ENCODE peak calls at places on chromosomes 3 and 15, in ten cellular contexts. N is PC-9, D is fibroblast of lung, Y is neural progenitor cell, M is DND-41, W is astrocyte, T is K562, V is MM.1S, C is GM12878, Q is HCT116. P is an unnamed sample. For H3K9me3, the result is how much of the 10 kb centered on the place peaks cover.

GRCh38 chr3:155791190-155791589 is 14.9 kb downstream of the C3orf33 start:
- DNase-seq in W (no peak), D (peak), T (peak), C (no peak), Q (no peak), V (no peak), Y (no peak), N (no peak), M (no peak), P (peak)

GRCh38 chr3:188122571-188123169 is 31.3 kb upstream of the LPP start:
- DNase-seq in T (no peak), Y (no peak), Q (no peak), M (no peak), W (no peak), N (no peak), D (peak), V (peak), C (no peak), P (no peak)

GRCh38 chr3:142577701-142578308 is 728 bp downstream of the ATR start:
- DNase-seq in T (peak), D (peak), V (no peak), Y (no peak), M (no peak), N (no peak), Q (no peak), W (peak), C (no peak), P (peak)

GRCh38 chr15:80732148-80732547 is 37.0 kb downstream of the ABHD17C start:
- DNase-seq in D (no peak), V (no peak), M (no peak), N (no peak), W (no peak), Y (no peak), C (no peak), Q (no peak), T (no peak), P (no peak)

GRCh38 chr3:30637310-30638227 is 31.2 kb downstream of the TGFBR2 start:
- DNase-seq in M (no peak), Q (no peak), D (no peak), V (no peak), N (no peak), T (no peak), C (no peak), Y (no peak), W (no peak), P (no peak)

GRCh38 chr3:191721983-191722382 is 261.0 kb downstream of the PYDC2 start:
- DNase-seq in V (no peak), N (no peak), C (no peak), W (peak), Y (no peak), M (no peak), Q (no peak), T (no peak), D (no peak), P (no peak)

GRCh38 chr3:59451800-59452741 is 402.2 kb upstream of the CFAP20DC start:
- DNase-seq in V (no peak), M (peak), Q (no peak), W (no peak), D (no peak), T (no peak), Y (no peak), N (no peak), C (no peak), P (no peak)

GRCh38 chr15:78804391-78804792 is 6.9 kb downstream of the ADAMTS7 start:
- DNase-seq in V (no peak), N (no peak), W (no peak), M (no peak), Q (no peak), C (no peak), Y (peak), T (no peak), D (no peak), P (peak)

GRCh38 chr3:120568198-120568523 is 28.0 kb upstream of the NDUFB4 start:
- DNase-seq in V (no peak), N (no peak), D (no peak), Y (no peak), M (no peak), Q (no peak), T (no peak), W (no peak), C (no peak), P (no peak)

GRCh38 chr3:78988324-78988723 is 779.5 kb downstream of the ROBO1 start:
- DNase-seq in D (peak), V (no peak), C (no peak), Y (no peak), N (no peak), Q (no peak), M (no peak), T (no peak), W (no peak), P (peak)

GRCh38 chr3:52322466-52322865 is 6.3 kb downstream of the DNAH1 start:
- DNase-seq in D (no peak), W (no peak), M (no peak), T (peak), Y (no peak), V (no peak), N (no peak), Q (no peak), C (no peak), P (no peak)

GRCh38 chr15:37098468-37099320 is 1.7 kb downstream of the MEIS2 start:
- DNase-seq in Q (no peak), Y (peak), V (peak), D (peak), W (no peak), M (no peak), N (no peak), T (peak), C (no peak), P (peak)

GRCh38 chr15:31352911-31353811 is 26.5 kb downstream of the KLF13 start:
- DNase-seq in D (peak), W (peak), C (peak), Q (no peak), T (no peak), V (peak), N (no peak), M (peak), Y (no peak), P (peak)

GRCh38 chr3:149245738-149246451 is 24.3 kb upstream of the CP start:
- DNase-seq in V (peak), N (peak), M (no peak), C (peak), W (peak), Y (no peak), Q (no peak), T (no peak), D (peak), P (no peak)

GRCh38 chr3:25696019-25696418 is 31.3 kb upstream of the TOP2B start:
- DNase-seq in Y (no peak), T (no peak), C (no peak), W (no peak), Q (no peak), N (no peak), M (no peak), V (no peak), D (no peak), P (no peak)

GRCh38 chr15:31367730-31368344 is 41.2 kb downstream of the KLF13 start:
- DNase-seq in V (peak), D (no peak), M (no peak), T (no peak), N (no peak), C (no peak), Q (no peak), W (no peak), Y (no peak), P (no peak)

GRCh38 chr3:128568602-128569490 is 75.8 kb upstream of the GATA2 start:
- DNase-seq in D (no peak), M (no peak), N (no peak), T (no peak), W (no peak), C (no peak), Q (no peak), Y (no peak), V (no peak), P (peak)

GRCh38 chr3:30548605-30549004 is 57.8 kb upstream of the TGFBR2 start:
- DNase-seq in Q (no peak), M (peak), V (no peak), Y (no peak), N (no peak), C (no peak), T (peak), W (no peak), D (no peak), P (peak)

GRCh38 chr3:52704611-52705437 is 767 bp downstream of the GLT8D1 start:
- DNase-seq in Y (peak), M (peak), W (peak), C (no peak), T (peak), Q (no peak), V (peak), N (peak), D (peak), P (peak)

GRCh38 chr15:29968099-29968892 is 114.5 kb upstream of the GOLGA8J start:
- DNase-seq in Q (no peak), T (no peak), W (peak), C (no peak), D (no peak), V (no peak), M (no peak), Y (peak), N (no peak), P (no peak)

GRCh38 chr15:84654689-84655453 is 788 bp upstream of the WDR73 start:
- DNase-seq in Y (peak), Q (peak), C (no peak), T (peak), N (peak), M (peak), W (peak), V (peak), D (peak), P (peak)

GRCh38 chr3:187744169-187745151 is 808 bp downstream of the BCL6 start:
- DNase-seq in W (peak), Q (no peak), C (no peak), D (peak), T (peak), V (peak), N (no peak), M (peak), Y (peak), P (peak)

GRCh38 chr15:76376029-76376428 is 39.5 kb downstream of the ISL2 start:
- DNase-seq in M (no peak), Q (no peak), T (peak), N (no peak), W (no peak), C (no peak), Y (peak), V (no peak), D (no peak), P (no peak)

GRCh38 chr15:100712226-100712625 is 109.8 kb downstream of the ASB7 start:
- DNase-seq in W (peak), Y (no peak), D (peak), M (no peak), N (no peak), C (no peak), Q (no peak), T (no peak), V (no peak), P (no peak)

GRCh38 chr3:149507491-149508324 is 33.2 kb downstream of the TM4SF4 start:
- DNase-seq in Q (no peak), M (no peak), W (peak), C (peak), Y (no peak), V (no peak), D (no peak), T (no peak), N (no peak), P (peak)

GRCh38 chr15:25863067-25863967 is at the start of gene ATP10A:
- DNase-seq in N (no peak), C (no peak), W (peak), T (no peak), Q (no peak), D (peak), V (no peak), Y (peak), M (no peak), P (no peak)

GRCh38 chr3:181756645-181757044 is 44.9 kb downstream of the SOX2 start:
- DNase-seq in M (no peak), N (no peak), D (no peak), W (no peak), V (no peak), Y (peak), C (no peak), Q (no peak), T (no peak), P (no peak)

GRCh38 chr3:181757694-181758306 is 46.1 kb downstream of the SOX2 start:
- DNase-seq in V (no peak), D (no peak), N (peak), M (no peak), C (no peak), W (no peak), T (no peak), Y (peak), Q (no peak), P (no peak)

GRCh38 chr3:181752202-181752671 is 40.5 kb downstream of the SOX2 start:
- DNase-seq in W (peak), T (no peak), M (no peak), Y (no peak), N (no peak), Q (no peak), D (no peak), C (no peak), V (no peak), P (no peak)

GRCh38 chr3:181761906-181762305 is 50.2 kb downstream of the SOX2 start:
- DNase-seq in W (no peak), Y (no peak), Q (no peak), N (no peak), T (no peak), V (no peak), C (no peak), D (no peak), M (no peak), P (no peak)

GRCh38 chr3:181755959-181756358 is 44.2 kb downstream of the SOX2 start:
- DNase-seq in W (no peak), C (no peak), M (no peak), Y (peak), N (no peak), Q (no peak), D (no peak), V (no peak), T (no peak), P (no peak)
- H3K27ac ChIP-seq in W (no peak), C (no peak), M (no peak), Y (peak), N (no peak), Q (no peak), D (no peak), V (no peak), T (no peak), P (no peak)

DNA sequence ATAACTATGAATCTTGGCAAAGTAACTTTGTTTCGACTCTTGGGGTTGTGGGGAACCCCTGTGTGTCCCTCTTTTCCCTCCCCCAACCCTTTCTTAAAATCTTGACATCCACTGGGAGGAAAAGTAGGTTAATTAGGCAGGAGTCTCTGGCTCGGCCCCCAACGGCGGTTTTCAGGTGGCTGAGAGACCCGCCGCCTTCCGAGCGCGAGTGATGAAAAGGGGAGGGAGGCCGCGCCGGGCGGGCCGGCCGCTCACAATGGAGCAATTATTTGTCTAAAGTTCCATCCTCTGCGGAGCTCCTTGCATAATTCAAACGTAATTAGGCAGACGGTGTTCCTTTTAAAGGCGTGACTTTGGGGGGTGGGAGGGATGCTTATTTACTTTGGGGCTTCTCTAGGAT is 51.7 kb downstream of the ZIC4 start:
- DNase-seq in C (no peak), N (no peak), D (no peak), Q (no peak), T (no peak), Y (peak), W (no peak), V (no peak), M (no peak), P (no peak)
- TF ChIP-seq EZH2 in C (no peak), N (no peak), D (no peak), Q (no peak), T (no peak), Y (no peak), W (peak), V (no peak), M (no peak), P (no peak)

DNA sequence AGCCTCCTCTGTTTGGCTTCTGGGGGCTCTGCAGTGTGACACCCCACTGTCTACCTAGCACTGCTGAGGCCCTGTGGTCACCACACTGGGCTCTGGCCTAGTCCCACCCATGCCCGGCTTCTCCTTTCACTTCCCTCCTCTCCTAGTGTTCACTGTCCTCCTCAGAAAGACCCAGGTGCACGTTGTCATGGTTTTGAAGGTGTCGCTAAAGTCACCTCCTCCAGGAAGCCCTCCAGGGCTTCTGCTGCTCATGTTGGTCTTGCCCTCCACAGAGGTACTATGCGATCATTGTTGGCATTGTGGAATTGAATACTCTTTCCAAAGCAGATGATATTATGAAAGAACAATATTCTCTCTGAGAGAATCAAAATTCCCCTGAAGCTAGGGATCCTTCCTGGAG is 163.5 kb downstream of the GABRG3 start:
- DNase-seq in N (no peak), D (no peak), C (no peak), M (no peak), Y (no peak), T (no peak), W (no peak), V (no peak), Q (no peak), P (no peak)
- H3K9me3 ChIP-seq in N (under half), D (under half), C (under half), M (under half), Y (under half), T (under half), W (under half), V (under half), Q (half or more), P (half or more)

GRCh38 chr15:77548608-77549551 is 83.8 kb downstream of the LINGO1 start:
- DNase-seq in D (no peak), Y (peak), C (no peak), V (no peak), W (no peak), N (no peak), M (no peak), Q (no peak), T (no peak), P (no peak)

GRCh38 chr15:77552066-77552465 is 80.6 kb downstream of the LINGO1 start:
- DNase-seq in M (no peak), T (no peak), N (no peak), C (no peak), D (no peak), V (no peak), Q (no peak), W (no peak), Y (no peak), P (no peak)

GRCh38 chr15:77547801-77548607 is 84.7 kb downstream of the LINGO1 start:
- DNase-seq in V (no peak), N (no peak), D (no peak), Y (no peak), W (no peak), M (no peak), Q (no peak), C (no peak), T (no peak), P (peak)

GRCh38 chr15:77549552-77550274 is 83.0 kb downstream of the LINGO1 start:
- DNase-seq in T (no peak), M (no peak), D (no peak), V (no peak), W (no peak), C (no peak), N (no peak), Q (no peak), Y (no peak), P (no peak)

DNA sequence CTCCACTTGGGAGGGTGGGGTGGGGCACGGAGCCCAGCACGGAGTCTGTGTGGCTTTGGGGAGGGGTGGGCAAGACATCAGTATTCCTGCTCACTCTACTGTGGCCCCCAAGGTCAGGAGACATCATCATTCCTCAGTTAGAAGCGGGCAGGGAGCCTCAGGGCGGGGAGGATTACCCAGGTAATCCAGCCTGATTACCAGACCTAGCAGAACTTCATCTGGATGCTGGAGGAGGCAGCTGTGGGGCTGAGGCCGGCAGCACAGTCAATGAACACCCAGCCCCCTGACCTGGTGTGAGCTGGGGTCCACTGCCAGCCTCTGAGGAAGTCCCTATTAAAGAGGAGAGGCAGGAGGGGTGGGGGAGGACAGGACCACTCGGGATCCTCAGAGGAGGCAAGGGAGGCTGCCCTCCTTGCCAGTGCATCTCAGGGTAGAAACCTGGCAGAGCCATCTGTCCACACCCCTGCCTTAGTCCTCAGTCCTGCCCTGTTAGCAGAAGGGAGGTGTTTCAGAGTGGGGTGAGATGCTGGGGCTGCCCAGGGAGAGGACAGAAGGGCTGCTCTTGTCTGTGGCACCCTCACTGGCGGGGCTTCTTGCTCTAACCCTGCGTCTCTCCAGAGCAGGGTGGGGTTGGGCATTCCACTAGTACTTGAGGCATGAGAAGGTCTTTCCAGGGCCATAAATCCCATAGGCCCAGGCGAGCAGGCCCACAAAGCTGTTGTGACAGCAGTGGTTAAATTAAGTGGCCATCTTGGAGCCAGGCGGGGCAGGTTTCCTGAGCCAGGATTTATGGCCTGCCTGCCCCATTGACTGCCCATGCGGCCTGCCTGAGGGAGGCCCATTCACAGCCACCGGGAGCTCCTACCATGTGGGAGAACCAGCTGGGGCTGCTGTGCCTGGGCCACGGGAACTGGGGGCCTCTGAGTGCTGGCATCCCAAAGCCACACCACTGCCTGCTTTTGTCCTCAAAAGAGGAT is 82.1 kb downstream of the LINGO1 start:
- DNase-seq in Q (no peak), W (no peak), T (no peak), N (no peak), D (no peak), C (no peak), Y (no peak), M (no peak), V (no peak), P (no peak)
- H3K27ac ChIP-seq in Q (no peak), W (no peak), T (no peak), N (no peak), D (no peak), C (no peak), Y (no peak), M (no peak), V (no peak), P (no peak)

DNA sequence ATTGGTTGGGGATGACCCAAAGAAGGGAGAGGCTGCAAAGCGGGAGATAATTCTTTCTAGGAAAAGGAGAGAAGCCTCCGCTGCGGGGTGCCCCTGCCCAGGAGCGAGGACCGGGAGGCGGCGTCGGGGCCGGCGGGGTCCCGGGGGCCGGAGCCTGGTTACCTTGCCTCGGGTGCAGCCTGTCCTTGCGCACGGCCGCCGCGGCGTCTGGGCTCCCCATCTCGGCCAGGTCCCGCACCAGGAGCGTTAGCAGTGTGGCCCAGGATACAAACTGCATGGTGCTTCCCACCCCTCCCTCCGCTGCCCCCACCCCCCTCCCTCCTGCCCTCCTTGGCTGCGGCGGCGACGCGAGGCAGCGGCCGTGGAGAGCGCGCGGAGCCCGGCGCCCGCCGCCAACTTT is 419 bp downstream of the ADAMTS9 start:
- DNase-seq in D (no peak), W (no peak), M (no peak), N (no peak), Y (no peak), T (no peak), V (no peak), Q (no peak), C (no peak), P (no peak)
- TF ChIP-seq EZH2 in D (no peak), W (no peak), M (no peak), N (no peak), Y (no peak), T (no peak), V (no peak), Q (no peak), C (no peak), P (no peak)

DNA sequence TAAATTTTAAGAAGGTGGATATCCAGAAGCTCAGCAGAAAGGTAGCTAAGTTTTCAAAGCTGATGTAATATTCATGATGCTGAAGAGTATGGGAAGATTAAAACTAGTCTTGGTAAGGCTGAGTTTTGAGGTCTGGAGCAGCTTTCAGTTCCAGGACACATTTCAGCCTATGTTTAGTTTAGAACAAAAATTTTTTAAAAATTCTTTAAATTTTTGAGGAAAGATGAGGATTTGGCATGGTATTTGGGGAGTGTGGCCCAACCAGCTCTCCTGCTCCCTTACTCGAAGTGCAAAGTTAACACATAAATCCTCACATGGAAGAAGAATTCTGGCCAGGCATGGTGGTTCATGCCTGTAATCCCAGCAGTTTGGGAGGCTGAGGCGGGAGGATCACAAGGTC is 1039.1 kb downstream of the NAALADL2 start:
- DNase-seq in N (no peak), W (no peak), V (no peak), T (no peak), Q (no peak), C (no peak), M (no peak), D (no peak), Y (no peak), P (no peak)
- H3K9me3 ChIP-seq in N (under half), W (under half), V (under half), T (under half), Q (under half), C (under half), M (under half), D (under half), Y (under half), P (under half)